ENCODE peak calls at places on chromosomes 2 and 18, in four cellular contexts. V, I, K and O are unnamed samples.
A peak's percentile ranks its signal among the peaks of the same experiment; 100 is the strongest.

GRCh38 chr2:231088779-231089178 is 32.1 kb downstream of the PSMD1 start:
- DNase-seq in V (no peak), I (no peak), K (no peak), O (no peak)

GRCh38 chr2:52904511-52904910 is 863.1 kb upstream of the CHAC2 start:
- DNase-seq in V (no peak), I (no peak), K (no peak), O (no peak)

GRCh38 chr18:52979888-52980287 is 639.9 kb downstream of the DCC start:
- DNase-seq in V (no peak), I (no peak), K (no peak), O (no peak)

GRCh38 chr18:24801011-24801410 is 340.6 kb downstream of the HRH4 start:
- DNase-seq in V (no peak), I (peak; percentile 5), K (no peak), O (no peak)

GRCh38 chr2:12032421-12032820 is 286.0 kb downstream of the LPIN1 start:
- DNase-seq in V (no peak), I (no peak), K (no peak), O (no peak)

GRCh38 chr18:13216092-13216582 is 2.4 kb upstream of the LDLRAD4 start:
- DNase-seq in V (peak; percentile 78), I (peak; percentile 73), K (peak; percentile 73), O (peak; percentile 62)

GRCh38 chr2:98465456-98466201 is 21.0 kb downstream of the INPP4A start:
- DNase-seq in V (no peak), I (peak; percentile 78), K (peak; percentile 65), O (peak; percentile 66)

GRCh38 chr2:167438206-167438605 is 549.9 kb downstream of the XIRP2 start:
- DNase-seq in V (peak; percentile 20), I (peak; percentile 79), K (no peak), O (peak; percentile 73)

GRCh38 chr2:24565537-24565936 is 74.5 kb downstream of the NCOA1 start:
- DNase-seq in V (no peak), I (no peak), K (no peak), O (no peak)

GRCh38 chr18:32300914-32301313 is 111.1 kb downstream of the MEP1B start:
- DNase-seq in V (no peak), I (peak; percentile 26), K (no peak), O (no peak)

GRCh38 chr18:32297851-32298250 is 108.0 kb downstream of the MEP1B start:
- DNase-seq in V (no peak), I (no peak), K (no peak), O (no peak)

GRCh38 chr18:32296851-32297250 is 107.0 kb downstream of the MEP1B start:
- DNase-seq in V (no peak), I (no peak), K (no peak), O (no peak)

GRCh38 chr18:32299489-32299888 is 109.7 kb downstream of the MEP1B start:
- DNase-seq in V (no peak), I (no peak), K (no peak), O (no peak)

GRCh38 chr18:32298289-32298688 is 108.5 kb downstream of the MEP1B start:
- DNase-seq in V (no peak), I (peak; percentile 36), K (no peak), O (peak; percentile 29)
- H3K27ac ChIP-seq in V (no peak overlapping the region), I (no peak overlapping the region), K (no peak overlapping the region), O (no peak overlapping the region)

DNA sequence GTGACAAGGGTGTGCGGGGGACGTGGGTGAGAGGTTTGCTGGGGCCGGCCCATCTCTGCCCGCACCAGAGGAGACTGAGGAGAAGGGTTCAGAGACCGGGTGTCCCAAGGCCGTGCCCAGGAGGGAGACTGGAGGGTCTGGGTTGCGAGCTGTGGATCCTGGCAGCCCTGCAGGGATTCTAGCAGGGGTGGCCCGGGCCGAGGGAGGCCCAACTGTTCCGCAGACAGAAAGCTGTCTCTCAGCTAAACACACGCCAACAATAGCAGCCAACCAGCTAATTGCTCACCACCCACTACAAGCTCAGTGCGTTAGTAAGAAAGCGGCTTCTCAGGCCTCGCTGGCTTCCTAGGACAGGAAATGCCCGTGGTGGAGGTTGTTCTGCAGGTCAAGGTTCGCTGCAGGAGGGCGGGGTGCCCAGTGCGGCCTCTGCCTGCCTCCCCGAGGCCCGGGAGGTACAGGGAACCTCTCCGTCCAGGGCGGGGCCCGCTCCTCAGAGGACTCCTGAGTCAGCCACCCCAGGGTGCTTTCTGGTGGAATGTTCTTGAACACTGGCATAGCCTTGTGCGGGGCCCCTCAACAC is 282.0 kb upstream of the PXDN start:
- DNase-seq in V (no peak), I (no peak), K (no peak), O (no peak)
- H3K27ac ChIP-seq in V (no peak overlapping the region), I (no peak overlapping the region), K (no peak overlapping the region), O (no peak overlapping the region)

DNA sequence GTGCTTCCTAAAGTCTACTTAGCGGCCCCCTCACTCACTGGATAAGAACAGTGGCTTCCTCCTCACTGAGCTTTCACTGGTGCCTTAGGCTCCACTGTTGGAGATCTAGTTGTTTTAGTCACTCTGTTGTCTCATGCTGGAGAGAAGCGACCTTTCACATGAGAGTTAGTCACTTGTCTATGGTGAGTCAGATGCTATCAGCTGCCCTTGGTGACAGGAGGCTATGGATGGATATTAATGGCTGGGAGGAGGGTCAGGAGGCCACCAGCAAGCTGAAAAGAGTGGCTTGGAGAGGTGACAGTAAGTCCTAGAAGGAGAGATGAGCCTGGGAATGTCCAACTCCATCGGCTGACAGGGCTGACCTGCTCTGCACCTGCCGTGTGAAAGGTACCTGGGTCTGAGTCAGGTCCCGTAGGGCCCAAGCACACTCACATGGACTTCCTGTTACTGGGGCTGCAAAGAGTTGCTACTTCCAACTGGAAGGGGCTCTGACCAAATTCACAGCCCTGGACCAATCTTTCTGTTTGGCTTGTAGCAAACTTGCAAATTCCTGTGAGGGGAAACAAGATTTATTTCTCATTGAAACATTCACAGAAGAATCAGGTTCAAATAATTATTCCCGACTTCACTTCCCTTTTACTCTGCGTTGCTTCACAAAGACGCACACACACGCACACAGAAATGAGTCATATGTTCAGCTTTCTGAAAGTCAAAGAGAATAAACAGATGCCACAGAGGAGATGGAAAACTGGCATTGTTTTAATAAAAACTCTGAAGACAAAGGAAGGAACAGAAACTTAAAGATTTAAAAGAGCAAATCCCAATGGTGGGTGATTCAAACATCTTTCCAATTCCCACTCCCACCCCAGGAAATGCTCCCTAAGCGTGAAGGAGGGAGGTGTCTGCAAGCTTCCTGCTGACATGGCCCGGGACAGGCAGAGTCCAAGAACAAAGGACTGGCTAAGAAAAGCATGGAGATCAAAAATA is 203.5 kb upstream of the TWIST2 start:
- DNase-seq in V (no peak), I (peak; percentile 81), K (no peak), O (peak; percentile 82)
- H3K27ac ChIP-seq in V (no peak overlapping the region), I (peak overlapping the region; percentile 90), K (no peak overlapping the region), O (peak overlapping the region; percentile 39)

GRCh38 chr2:44130441-44130840 is 38.2 kb upstream of the PPM1B start:
- DNase-seq in V (no peak), I (peak; percentile 64), K (no peak), O (peak; percentile 50)
- H3K27ac ChIP-seq in V (no peak overlapping the region), I (no peak overlapping the region), K (no peak overlapping the region), O (no peak overlapping the region)